ENCODE peak calls at places on chromosomes 3 and 15, in five cellular contexts. V is vagina, U is GM23338, K is left lung, S is astrocyte of the spinal cord. X is an unnamed sample.

GRCh38 chr3:108153451-108153981 is 62.7 kb upstream of the CD47 start:
- DNase-seq in V (no peak), U (peak; percentile 88), K (no peak), S (peak; percentile 69), X (peak; percentile 70)

GRCh38 chr3:105579439-105579838 is 212.7 kb downstream of the ALCAM start:
- DNase-seq in V (no peak), U (no peak), K (no peak), S (no peak), X (no peak)

GRCh38 chr3:110420158-110420641 is 651.4 kb upstream of the NECTIN3 start:
- DNase-seq in V (no peak), U (no peak), K (no peak), S (peak; percentile 94), X (peak; percentile 90)

GRCh38 chr15:69104050-69104750 is 56.2 kb upstream of the GLCE start:
- DNase-seq in V (no peak), U (no peak), K (no peak), S (no peak), X (no peak)

GRCh38 chr3:179067839-179068238 is 3.8 kb downstream of the ZMAT3 start:
- DNase-seq in V (no peak), U (no peak), K (no peak), S (no peak), X (peak; percentile 10)

GRCh38 chr3:32994045-32994444 is 42.6 kb downstream of the CCR4 start:
- DNase-seq in V (no peak), U (no peak), K (no peak), S (no peak), X (no peak)

GRCh38 chr15:41115088-41115651 is 910 bp downstream of the INO80 start:
- DNase-seq in V (no peak), U (peak; percentile 80), K (no peak), S (peak; percentile 64), X (peak; percentile 33)

GRCh38 chr15:89007989-89008388 is 80.3 kb upstream of the ABHD2 start:
- DNase-seq in V (no peak), U (no peak), K (no peak), S (no peak), X (no peak)

GRCh38 chr3:57980416-57980815 is 27.8 kb upstream of the FLNB start:
- DNase-seq in V (no peak), U (no peak), K (no peak), S (no peak), X (no peak)

GRCh38 chr15:47870956-47871625 is 153.8 kb downstream of the SEMA6D start:
- DNase-seq in V (no peak), U (no peak), K (no peak), S (peak; percentile 82), X (peak; percentile 12)

GRCh38 chr3:43217206-43217605 is 69.1 kb upstream of the SNRK start:
- DNase-seq in V (no peak), U (no peak), K (no peak), S (no peak), X (no peak)

GRCh38 chr3:4889896-4890295 is 89.3 kb upstream of the BHLHE40 start:
- DNase-seq in V (no peak), U (no peak), K (no peak), S (peak; percentile 43), X (no peak)

GRCh38 chr3:60226907-60227306 is 1024.3 kb downstream of the FHIT start:
- DNase-seq in V (no peak), U (no peak), K (no peak), S (no peak), X (no peak)

GRCh38 chr15:87477759-87478687 is 778.5 kb downstream of the NTRK3 start:
- DNase-seq in V (no peak), U (peak; percentile 37), K (peak; percentile 33), S (peak; percentile 89), X (peak; percentile 88)

GRCh38 chr3:14203521-14204079 is 25.0 kb downstream of the LSM3 start:
- DNase-seq in V (no peak), U (peak; percentile 80), K (peak; percentile 61), S (peak; percentile 81), X (peak; percentile 94)

GRCh38 chr15:50075292-50075691 is 43.7 kb downstream of the ATP8B4 start:
- DNase-seq in V (no peak), U (no peak), K (no peak), S (no peak), X (no peak)

GRCh38 chr15:55824857-55825613 is 82.1 kb upstream of the PRTG start:
- DNase-seq in V (peak; percentile 58), U (peak; percentile 55), K (no peak), S (no peak), X (no peak)

GRCh38 chr3:86245360-86245759 is 745.6 kb downstream of the VGLL3 start:
- DNase-seq in V (no peak), U (peak; percentile 55), K (no peak), S (no peak), X (no peak)

GRCh38 chr3:129360224-129360623 is 68.2 kb downstream of the EFCAB12 start:
- DNase-seq in V (no peak), U (no peak), K (no peak), S (no peak), X (no peak)
- TF ChIP-seq CTCF in V (no peak), U (no peak), K (no peak), S (no peak), X (no peak)

GRCh38 chr3:11583226-11583625 is 60.5 kb downstream of the VGLL4 start:
- DNase-seq in V (no peak), U (no peak), K (no peak), S (no peak), X (peak; percentile 46)
- H3K4me3 ChIP-seq in V (no peak overlapping the region), U (peak overlapping the region; percentile 42), K (no peak overlapping the region), S (no peak overlapping the region), X (no peak overlapping the region)

GRCh38 chr3:150370129-150370602 is 37.9 kb upstream of the TSC22D2 start:
- DNase-seq in V (no peak), U (peak; percentile 88), K (peak; percentile 72), S (peak; percentile 97), X (peak; percentile 96)
- TF ChIP-seq CTCF in V (no peak), U (no peak), K (no peak), S (peak; percentile 29), X (peak; percentile 43)

GRCh38 chr3:42025388-42026138 is 63.7 kb upstream of the ULK4 start:
- DNase-seq in V (peak; percentile 98), U (peak; percentile 96), K (peak; percentile 95), S (peak; percentile 98), X (peak; percentile 98)
- H3K4me3 ChIP-seq in V (peak overlapping the region; percentile 4), U (peak overlapping the region; percentile 41), K (no peak overlapping the region), S (no peak overlapping the region), X (peak overlapping the region; percentile 26)

GRCh38 chr3:99878005-99878404 is 60.3 kb downstream of the CMSS1 start:
- DNase-seq in V (no peak), U (no peak), K (no peak), S (peak; percentile 83), X (peak; percentile 66)

GRCh38 chr3:99875573-99875924 is 57.9 kb downstream of the CMSS1 start:
- DNase-seq in V (no peak), U (peak; percentile 21), K (no peak), S (peak; percentile 75), X (peak; percentile 87)

GRCh38 chr3:99877180-99877579 is 59.5 kb downstream of the CMSS1 start:
- DNase-seq in V (no peak), U (no peak), K (no peak), S (no peak), X (no peak)

GRCh38 chr3:99879275-99879674 is 61.6 kb downstream of the CMSS1 start:
- DNase-seq in V (no peak), U (no peak), K (no peak), S (no peak), X (no peak)

DNA sequence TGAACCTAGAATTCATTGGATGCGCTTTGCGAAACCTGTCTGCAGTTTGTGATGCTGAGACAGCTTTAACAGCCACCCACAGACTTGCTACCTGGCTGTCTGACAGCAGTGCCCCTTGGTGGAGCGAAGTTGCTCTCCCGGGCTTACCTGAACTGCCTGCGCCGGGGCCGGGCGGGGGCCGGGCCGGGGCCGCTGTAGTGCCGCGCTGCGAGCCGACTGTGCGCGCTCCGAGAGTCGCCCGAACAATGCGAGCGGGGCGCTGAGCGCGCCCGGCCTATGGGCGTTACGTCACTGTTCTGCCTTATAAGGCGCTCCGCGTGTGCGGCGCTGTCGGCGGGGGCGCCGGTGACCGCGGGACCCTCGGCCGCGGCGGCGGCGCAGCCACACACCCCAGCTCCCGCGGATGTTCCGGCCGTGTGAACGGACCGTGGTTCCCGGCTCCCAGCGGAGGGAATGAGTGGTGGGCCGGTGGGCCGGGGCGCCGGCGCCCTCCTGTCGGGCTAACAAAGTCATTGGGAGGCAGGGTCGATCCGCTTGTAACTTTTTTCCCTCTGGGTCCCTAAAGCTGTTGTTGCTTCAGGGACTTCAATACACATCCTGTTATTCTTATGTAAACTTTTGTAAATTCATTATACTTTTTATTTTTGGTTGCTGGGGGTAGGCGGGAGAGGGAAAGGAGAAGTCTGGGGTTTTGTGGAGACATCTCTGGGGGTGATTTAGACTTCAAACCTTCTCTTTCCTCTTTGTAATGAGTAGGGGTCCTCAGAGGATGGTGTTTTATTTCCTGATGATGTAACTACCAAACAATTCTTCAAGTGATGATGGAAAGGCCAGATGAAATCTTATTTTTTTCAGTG is 58.5 kb downstream of the CMSS1 start:
- DNase-seq in V (no peak), U (peak; percentile 95), K (peak; percentile 85), S (peak; percentile 83), X (peak; percentile 75)
- TF ChIP-seq CTCF in V (no peak), U (peak; percentile 20), K (no peak), S (no peak), X (no peak)